ENCODE peak calls at places on chromosome 1, in ten cellular contexts. Y is foreskin fibroblast; M is Panc1; B is GM12864; O is lung; Q is choroid plexus epithelial cell; P is cardiac muscle cell; J is PC-9; K is fibroblast of lung; I is CD8-positive, alpha-beta memory T cell. A is an unnamed sample.

GRCh38 chr1:55869050-55869449 is 653.9 kb upstream of the USP24 start:
- DNase-seq in Y (no peak), M (no peak), B (no peak), O (peak), Q (no peak), P (peak), J (peak), K (no peak), I (no peak), A (no peak)

GRCh38 chr1:231421616-231421970 is 494 bp downstream of the EGLN1 start:
- DNase-seq in Y (peak), M (no peak), B (no peak), O (no peak), Q (peak), P (peak), J (peak), K (peak), I (peak), A (peak)

GRCh38 chr1:164784960-164785359 is 226.0 kb downstream of the PBX1 start:
- DNase-seq in Y (no peak), M (no peak), B (no peak), O (no peak), Q (no peak), P (no peak), J (no peak), K (no peak), I (no peak), A (no peak)

GRCh38 chr1:228034954-228035837 is 28.4 kb downstream of the WNT3A start:
- DNase-seq in Y (no peak), M (no peak), B (no peak), O (no peak), Q (no peak), P (no peak), J (no peak), K (no peak), I (no peak), A (no peak)

GRCh38 chr1:29865051-29865450 is 628.7 kb downstream of the PTPRU start:
- DNase-seq in Y (no peak), M (no peak), B (no peak), O (no peak), Q (no peak), P (peak), J (no peak), K (no peak), I (no peak), A (no peak)

GRCh38 chr1:54984126-54984842 is 3.9 kb downstream of the TMEM61 start:
- DNase-seq in Y (no peak), M (no peak), B (no peak), O (no peak), Q (no peak), P (no peak), J (no peak), K (no peak), I (no peak), A (no peak)

GRCh38 chr1:236129315-236129714 is 13.0 kb upstream of the GPR137B start:
- DNase-seq in Y (no peak), M (no peak), B (no peak), O (no peak), Q (no peak), P (no peak), J (no peak), K (no peak), I (no peak), A (no peak)

GRCh38 chr1:19804786-19805390 is 5.2 kb upstream of the TMCO4 start:
- DNase-seq in Y (no peak), M (no peak), B (no peak), O (no peak), Q (peak), P (no peak), J (no peak), K (no peak), I (no peak), A (no peak)

GRCh38 chr1:39573097-39573465 is 3.5 kb downstream of the PABPC4 start:
- DNase-seq in Y (no peak), M (no peak), B (no peak), O (no peak), Q (no peak), P (no peak), J (no peak), K (no peak), I (no peak), A (no peak)
- H3K4me3 ChIP-seq in Y (peak), M (peak), B (peak), O (no peak), Q (peak), P (no peak), J (peak), K (peak), I (no peak), A (peak)

GRCh38 chr1:206047271-206047670 is 5.7 kb upstream of the RHEX start:
- DNase-seq in Y (no peak), M (no peak), B (peak), O (no peak), Q (no peak), P (no peak), J (no peak), K (no peak), I (no peak), A (no peak)

GRCh38 chr1:206049919-206050600 is 2.9 kb upstream of the RHEX start:
- DNase-seq in Y (no peak), M (no peak), B (no peak), O (no peak), Q (no peak), P (no peak), J (no peak), K (no peak), I (no peak), A (no peak)

GRCh38 chr1:206048582-206048981 is 4.4 kb upstream of the RHEX start:
- DNase-seq in Y (no peak), M (no peak), B (no peak), O (no peak), Q (no peak), P (no peak), J (no peak), K (no peak), I (no peak), A (no peak)

GRCh38 chr1:206050655-206051235 is 2.2 kb upstream of the RHEX start:
- DNase-seq in Y (no peak), M (no peak), B (peak), O (no peak), Q (peak), P (no peak), J (no peak), K (no peak), I (no peak), A (no peak)

GRCh38 chr1:206049293-206049692 is 3.7 kb upstream of the RHEX start:
- DNase-seq in Y (no peak), M (no peak), B (peak), O (no peak), Q (no peak), P (no peak), J (no peak), K (no peak), I (no peak), A (no peak)
- H3K4me3 ChIP-seq in Y (no peak), M (no peak), B (no peak), O (no peak), Q (no peak), P (no peak), J (no peak), K (no peak), I (no peak), A (no peak)

GRCh38 chr1:212596798-212597197 is 11.8 kb upstream of the ATF3 start:
- DNase-seq in Y (no peak), M (no peak), B (no peak), O (no peak), Q (no peak), P (no peak), J (no peak), K (no peak), I (no peak), A (no peak)

GRCh38 chr1:212597495-212597894 is 11.1 kb upstream of the ATF3 start:
- DNase-seq in Y (no peak), M (no peak), B (no peak), O (no peak), Q (peak), P (no peak), J (no peak), K (peak), I (no peak), A (no peak)

GRCh38 chr1:212595229-212595628 is 13.3 kb upstream of the ATF3 start:
- DNase-seq in Y (no peak), M (no peak), B (no peak), O (no peak), Q (no peak), P (no peak), J (no peak), K (no peak), I (no peak), A (no peak)

GRCh38 chr1:212594640-212595039 is 13.9 kb upstream of the ATF3 start:
- DNase-seq in Y (no peak), M (no peak), B (no peak), O (no peak), Q (no peak), P (no peak), J (no peak), K (no peak), I (no peak), A (no peak)

GRCh38 chr1:212595787-212596714 is 12.5 kb upstream of the ATF3 start:
- DNase-seq in Y (peak), M (peak), B (peak), O (peak), Q (peak), P (no peak), J (peak), K (peak), I (no peak), A (no peak)
- H3K4me3 ChIP-seq in Y (peak), M (no peak), B (no peak), O (no peak), Q (peak), P (no peak), J (peak), K (peak), I (peak), A (no peak)

DNA sequence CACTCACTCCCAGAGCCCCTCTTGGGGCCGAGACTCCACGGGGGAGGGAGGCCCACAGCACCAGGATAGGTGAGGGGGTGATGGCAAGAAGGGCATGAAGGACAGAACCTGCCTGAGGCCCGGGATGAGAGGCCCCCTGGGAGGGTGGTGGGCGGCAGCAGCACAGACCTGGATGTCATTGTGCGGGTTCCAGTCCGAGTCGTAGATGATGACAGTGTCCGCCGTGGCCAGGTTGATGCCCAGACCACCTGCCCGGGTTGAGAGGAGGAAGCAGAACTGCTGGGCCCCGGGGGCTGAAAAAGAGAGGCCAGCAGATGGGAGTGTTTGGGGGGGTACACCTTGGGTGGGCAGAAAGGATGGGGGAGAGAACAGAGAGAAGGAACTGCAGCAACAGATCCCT is 50.1 kb downstream of the CHD5 start:
- DNase-seq in Y (no peak), M (no peak), B (no peak), O (no peak), Q (no peak), P (no peak), J (no peak), K (no peak), I (no peak), A (no peak)
- H3K4me3 ChIP-seq in Y (no peak), M (no peak), B (no peak), O (no peak), Q (no peak), P (no peak), J (no peak), K (no peak), I (no peak), A (no peak)

DNA sequence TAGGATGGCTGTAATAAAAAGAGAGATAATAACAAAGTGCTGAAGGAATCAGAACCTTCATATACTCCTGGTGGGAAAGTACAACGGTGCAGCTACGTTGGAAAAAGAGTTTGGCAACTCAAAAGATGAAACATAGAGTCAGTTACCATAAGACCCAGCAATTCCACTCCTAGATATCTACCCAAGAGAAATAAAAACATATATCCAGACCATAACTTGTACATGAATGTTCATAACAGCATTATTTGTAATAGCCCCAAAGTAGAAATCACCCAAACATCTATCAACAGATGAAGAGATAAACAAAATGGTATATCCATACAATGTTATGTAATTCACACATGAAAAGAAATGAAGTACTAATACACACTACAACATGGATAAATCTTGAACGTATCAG is 30.5 kb upstream of the DNAH14 start:
- DNase-seq in Y (no peak), M (no peak), B (no peak), O (no peak), Q (no peak), P (no peak), J (no peak), K (no peak), I (no peak), A (no peak)
- H3K4me3 ChIP-seq in Y (no peak), M (no peak), B (no peak), O (no peak), Q (no peak), P (no peak), J (no peak), K (no peak), I (no peak), A (no peak)

A was measured in BE2C.